ENCODE peak calls at places on chromosome 15, in five cellular contexts. One of them, this sample, is unnamed.

GRCh38 chr15:36301931-36302330 is 277.5 kb upstream of the CDIN1 start:
- DNase-seq in tibial artery: no peak
- DNase-seq in A549: no peak
- DNase-seq in heart left ventricle: no peak
- DNase-seq in GM12865: no peak
- DNase-seq in this sample: no peak

GRCh38 chr15:66411190-66411589 is 24.5 kb downstream of the MAP2K1 start:
- DNase-seq in tibial artery: no peak
- DNase-seq in A549: no peak
- DNase-seq in heart left ventricle: no peak
- DNase-seq in GM12865: no peak
- DNase-seq in this sample: no peak

GRCh38 chr15:101063891-101064794 is 145.0 kb downstream of the LRRK1 start:
- DNase-seq in tibial artery: peak
- DNase-seq in A549: no peak
- DNase-seq in heart left ventricle: peak
- DNase-seq in GM12865: no peak
- DNase-seq in this sample: peak

GRCh38 chr15:72183781-72184164 is 13.8 kb downstream of the GRAMD2A start:
- DNase-seq in tibial artery: no peak
- DNase-seq in A549: no peak
- DNase-seq in heart left ventricle: no peak
- DNase-seq in GM12865: no peak
- DNase-seq in this sample: no peak

GRCh38 chr15:35055416-35056105 is 29.5 kb downstream of the NANOGP8 start:
- DNase-seq in tibial artery: no peak
- DNase-seq in A549: no peak
- DNase-seq in heart left ventricle: no peak
- DNase-seq in GM12865: no peak
- DNase-seq in this sample: no peak

GRCh38 chr15:26773485-26773877 is 615 bp upstream of the GABRB3 start:
- DNase-seq in tibial artery: no peak
- DNase-seq in A549: peak
- DNase-seq in heart left ventricle: no peak
- DNase-seq in GM12865: no peak
- DNase-seq in this sample: no peak

GRCh38 chr15:49832421-49832980 is 211.7 kb downstream of the DTWD1 start:
- DNase-seq in tibial artery: no peak
- DNase-seq in A549: no peak
- DNase-seq in heart left ventricle: no peak
- DNase-seq in GM12865: peak
- DNase-seq in this sample: peak

GRCh38 chr15:35078221-35078915 is 6.7 kb downstream of the NANOGP8 start:
- DNase-seq in tibial artery: no peak
- DNase-seq in A549: peak
- DNase-seq in heart left ventricle: no peak
- DNase-seq in GM12865: peak
- DNase-seq in this sample: peak

GRCh38 chr15:90665288-90666134 is 51.6 kb upstream of the BLM start:
- DNase-seq in tibial artery: peak
- DNase-seq in A549: peak
- DNase-seq in heart left ventricle: peak
- DNase-seq in GM12865: peak
- DNase-seq in this sample: peak

GRCh38 chr15:62608369-62608768 is 434.2 kb upstream of the TPM1 start:
- DNase-seq in tibial artery: no peak
- DNase-seq in A549: no peak
- DNase-seq in heart left ventricle: no peak
- DNase-seq in GM12865: no peak
- DNase-seq in this sample: no peak

GRCh38 chr15:66085128-66085527 is 168.4 kb downstream of the MEGF11 start:
- DNase-seq in tibial artery: no peak
- DNase-seq in A549: no peak
- DNase-seq in heart left ventricle: no peak
- DNase-seq in GM12865: peak
- DNase-seq in this sample: no peak

GRCh38 chr15:35626984-35627383 is 81.0 kb upstream of the DPH6 start:
- DNase-seq in tibial artery: no peak
- DNase-seq in A549: no peak
- DNase-seq in heart left ventricle: no peak
- DNase-seq in GM12865: no peak
- DNase-seq in this sample: no peak

GRCh38 chr15:56208641-56209155 is 35.0 kb downstream of the RFX7 start:
- DNase-seq in tibial artery: no peak
- DNase-seq in A549: no peak
- DNase-seq in heart left ventricle: no peak
- DNase-seq in GM12865: peak
- DNase-seq in this sample: peak

GRCh38 chr15:59168536-59168935 is 38.1 kb upstream of the LDHAL6B start:
- DNase-seq in tibial artery: no peak
- DNase-seq in A549: no peak
- DNase-seq in heart left ventricle: no peak
- DNase-seq in GM12865: no peak
- DNase-seq in this sample: peak

GRCh38 chr15:100580414-100580813 is 21.6 kb downstream of the LINS1 start:
- DNase-seq in tibial artery: no peak
- DNase-seq in A549: no peak
- DNase-seq in heart left ventricle: no peak
- DNase-seq in GM12865: no peak
- DNase-seq in this sample: no peak

GRCh38 chr15:82788496-82788895 is 17.4 kb downstream of the FSD2 start:
- DNase-seq in tibial artery: no peak
- DNase-seq in A549: no peak
- DNase-seq in heart left ventricle: no peak
- DNase-seq in GM12865: no peak
- DNase-seq in this sample: no peak

GRCh38 chr15:25403771-25404170 is 35.1 kb downstream of the UBE3A start:
- DNase-seq in tibial artery: no peak
- DNase-seq in A549: no peak
- DNase-seq in heart left ventricle: no peak
- DNase-seq in GM12865: no peak
- DNase-seq in this sample: no peak

GRCh38 chr15:81270781-81271491 is 53.0 kb downstream of the STARD5 start:
- DNase-seq in tibial artery: no peak
- DNase-seq in A549: no peak
- DNase-seq in heart left ventricle: no peak
- DNase-seq in GM12865: no peak
- DNase-seq in this sample: no peak

GRCh38 chr15:56040081-56041035 is 46.9 kb upstream of the NEDD4 start:
- DNase-seq in tibial artery: peak
- DNase-seq in A549: peak
- DNase-seq in heart left ventricle: peak
- DNase-seq in GM12865: no peak
- DNase-seq in this sample: peak

GRCh38 chr15:72491768-72492167 is 17.6 kb downstream of the ARIH1 start:
- DNase-seq in tibial artery: no peak
- DNase-seq in A549: peak
- DNase-seq in heart left ventricle: no peak
- DNase-seq in GM12865: no peak
- DNase-seq in this sample: peak

GRCh38 chr15:65338366-65338765 is 33.9 kb downstream of the RNU5B-1 start:
- DNase-seq in tibial artery: no peak
- DNase-seq in A549: no peak
- DNase-seq in heart left ventricle: no peak
- DNase-seq in GM12865: no peak
- DNase-seq in this sample: no peak

GRCh38 chr15:33722005-33722672 is 246.2 kb upstream of the CHRM5 start:
- DNase-seq in tibial artery: no peak
- DNase-seq in A549: no peak
- DNase-seq in heart left ventricle: no peak
- DNase-seq in GM12865: peak
- DNase-seq in this sample: peak

GRCh38 chr15:36943496-36944361 is 156.6 kb downstream of the MEIS2 start:
- DNase-seq in tibial artery: no peak
- DNase-seq in A549: no peak
- DNase-seq in heart left ventricle: no peak
- DNase-seq in GM12865: no peak
- DNase-seq in this sample: no peak

GRCh38 chr15:71476823-71477222 is 333.5 kb upstream of the NR2E3 start:
- DNase-seq in tibial artery: no peak
- DNase-seq in A549: no peak
- DNase-seq in heart left ventricle: no peak
- DNase-seq in GM12865: peak
- DNase-seq in this sample: no peak

GRCh38 chr15:69955240-69955894 is 142.3 kb downstream of the TLE3 start:
- DNase-seq in tibial artery: no peak
- DNase-seq in A549: no peak
- DNase-seq in heart left ventricle: no peak
- DNase-seq in GM12865: peak
- DNase-seq in this sample: no peak

GRCh38 chr15:94229591-94230365 is 1.6 kb upstream of the MCTP2 start:
- DNase-seq in tibial artery: no peak
- DNase-seq in A549: no peak
- DNase-seq in heart left ventricle: no peak
- DNase-seq in GM12865: peak
- DNase-seq in this sample: no peak

GRCh38 chr15:34259557-34259956 is 34.7 kb downstream of the EMC4 start:
- DNase-seq in tibial artery: no peak
- DNase-seq in A549: no peak
- DNase-seq in heart left ventricle: peak
- DNase-seq in GM12865: no peak
- DNase-seq in this sample: no peak

GRCh38 chr15:78938608-78939488 is 6.0 kb downstream of the CTSH start:
- DNase-seq in tibial artery: no peak
- DNase-seq in A549: no peak
- DNase-seq in heart left ventricle: no peak
- DNase-seq in GM12865: peak
- DNase-seq in this sample: no peak

GRCh38 chr15:101675015-101675414 is 22.8 kb upstream of the TM2D3 start:
- DNase-seq in tibial artery: no peak
- DNase-seq in A549: no peak
- DNase-seq in heart left ventricle: no peak
- DNase-seq in GM12865: peak
- DNase-seq in this sample: peak

DNA sequence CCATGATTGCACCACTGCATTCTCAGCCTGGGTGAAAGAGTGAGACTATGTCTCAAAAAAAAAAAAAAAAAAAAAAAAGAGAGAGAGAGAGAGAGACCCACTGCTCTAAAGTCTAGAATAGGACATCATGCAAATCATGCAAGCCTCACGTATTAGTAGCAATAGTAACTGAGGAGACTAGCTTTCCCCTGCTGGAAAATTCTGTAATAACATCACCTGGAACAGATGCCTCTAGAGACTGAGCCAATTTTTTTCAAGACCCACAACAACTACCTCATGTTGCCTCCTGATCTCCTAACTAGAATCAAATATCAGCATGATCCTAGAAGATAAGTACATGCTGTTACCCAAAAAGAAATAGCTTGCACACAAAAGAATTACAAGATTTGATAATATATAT is 461.9 kb downstream of the AGBL1 start:
- DNase-seq in tibial artery: no peak
- DNase-seq in A549: no peak
- DNase-seq in heart left ventricle: no peak
- DNase-seq in GM12865: no peak
- DNase-seq in this sample: no peak
- H3K4me3 ChIP-seq in tibial artery: no peak
- H3K4me3 ChIP-seq in A549: no peak
- H3K4me3 ChIP-seq in heart left ventricle: no peak
- H3K4me3 ChIP-seq in GM12865: no peak
- H3K4me3 ChIP-seq in this sample: no peak

DNA sequence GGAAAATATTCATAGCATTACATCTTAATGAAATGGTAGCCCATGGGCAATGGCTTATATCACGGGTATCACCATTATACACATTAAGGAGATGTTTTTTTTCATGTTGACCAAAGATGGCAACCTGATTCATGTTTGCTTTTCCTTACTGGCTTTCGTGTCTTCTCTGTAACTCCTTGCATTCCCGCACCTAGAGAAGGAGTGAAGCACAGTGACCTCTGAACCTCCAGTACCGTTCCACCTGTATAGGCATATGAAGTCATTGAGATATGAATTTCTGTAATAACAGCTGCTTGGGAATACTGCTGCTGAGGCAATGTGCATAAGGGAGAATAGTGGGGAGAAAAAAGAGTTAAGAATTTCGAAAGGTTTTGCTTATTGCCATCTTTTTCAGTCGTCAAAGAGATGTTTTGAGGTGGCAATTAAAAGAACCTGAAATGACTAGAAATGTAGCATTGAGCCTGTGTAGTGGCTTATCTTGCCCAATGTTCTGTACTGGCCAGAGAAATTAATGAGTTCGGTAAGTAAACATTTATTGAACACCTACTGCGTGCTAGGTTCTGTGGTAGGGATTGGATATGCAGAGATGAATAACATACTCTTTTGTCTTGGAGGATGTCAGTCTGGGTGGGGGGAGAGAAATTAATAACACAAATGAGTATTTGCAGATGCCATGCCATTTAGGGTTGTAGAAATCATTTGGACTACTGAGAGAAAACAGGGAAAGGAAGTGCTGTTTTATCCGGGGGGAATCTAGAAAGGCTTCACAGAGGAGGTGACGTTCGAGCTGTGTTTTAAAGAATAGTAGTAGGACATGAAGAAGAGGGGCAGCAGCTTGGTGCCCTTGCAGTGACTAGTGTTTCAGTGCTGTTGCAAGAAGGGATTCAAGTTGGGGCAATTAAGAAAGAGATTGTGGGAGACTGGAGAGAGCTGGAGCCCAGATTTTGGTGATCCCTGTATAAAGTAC is 2.5 kb downstream of the FEM1B start:
- DNase-seq in tibial artery: no peak
- DNase-seq in A549: no peak
- DNase-seq in heart left ventricle: no peak
- DNase-seq in GM12865: no peak
- DNase-seq in this sample: no peak
- TF ChIP-seq CTCF in tibial artery: no peak
- TF ChIP-seq CTCF in A549: no peak
- TF ChIP-seq CTCF in heart left ventricle: no peak
- TF ChIP-seq CTCF in GM12865: no peak
- TF ChIP-seq CTCF in this sample: no peak

GRCh38 chr15:74790080-74790916 is 8.4 kb downstream of the CSK start:
- DNase-seq in tibial artery: peak
- DNase-seq in A549: no peak
- DNase-seq in heart left ventricle: peak
- DNase-seq in GM12865: peak
- DNase-seq in this sample: peak
- H3K4me3 ChIP-seq in tibial artery: peak
- H3K4me3 ChIP-seq in A549: no peak
- H3K4me3 ChIP-seq in heart left ventricle: no peak
- H3K4me3 ChIP-seq in GM12865: peak
- H3K4me3 ChIP-seq in this sample: no peak

DNA sequence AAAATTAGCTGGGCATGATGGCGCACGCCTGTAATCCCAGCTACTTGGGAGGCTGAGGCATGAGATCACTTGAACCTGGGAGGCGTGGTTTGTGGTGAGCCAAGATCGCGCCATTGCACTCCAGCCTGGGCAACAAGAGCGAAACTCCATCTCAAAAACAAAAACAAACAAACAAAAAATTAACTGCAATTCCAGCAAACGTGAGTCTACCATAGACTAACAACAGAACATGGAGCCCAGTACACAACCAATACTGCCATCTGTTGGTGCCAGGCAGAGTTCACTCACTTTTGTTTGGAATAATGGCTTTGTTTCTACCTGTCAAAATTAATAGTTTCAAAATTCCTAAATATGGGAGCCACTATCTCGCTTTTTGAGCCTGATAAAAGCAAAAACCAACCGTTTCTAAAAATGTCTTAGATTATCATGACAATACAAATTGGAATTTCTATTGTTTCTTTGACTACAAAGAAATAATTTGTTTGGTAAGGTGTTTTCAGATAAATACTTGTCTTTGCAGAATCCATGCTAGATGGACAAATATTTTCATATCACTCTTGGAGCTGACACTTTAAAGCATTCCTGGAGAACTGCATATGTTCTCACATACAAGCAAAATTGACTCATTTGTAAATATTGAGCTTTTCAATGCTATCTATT is 45.0 kb downstream of the GPR176 start:
- DNase-seq in tibial artery: no peak
- DNase-seq in A549: peak
- DNase-seq in heart left ventricle: no peak
- DNase-seq in GM12865: peak
- DNase-seq in this sample: peak
- TF ChIP-seq CTCF in tibial artery: peak
- TF ChIP-seq CTCF in A549: peak
- TF ChIP-seq CTCF in heart left ventricle: peak
- TF ChIP-seq CTCF in GM12865: peak
- TF ChIP-seq CTCF in this sample: peak